ENCODE peak calls at places on chromosomes 7 and 10, in seven cellular contexts. D is choroid plexus epithelial cell, X is SW480, L is brain microvascular endothelial cell, N is SK-N-DZ, Y is B cell, R is NCI-H2171 treated with DMSO at 0.1 percent for 48 hours. H is an unnamed sample.

GRCh38 chr7:148962823-148963582 is 65.3 kb downstream of the PDIA4 start:
- DNase-seq in X (peak), D (peak), L (peak), R (peak), Y (peak), N (peak), H (no peak)

GRCh38 chr7:113128028-113128427 is 9.7 kb upstream of the SMIM30 start:
- DNase-seq in Y (no peak), R (no peak), N (no peak), D (no peak), L (no peak), X (no peak), H (no peak)

GRCh38 chr10:13973742-13974141 is 357.0 kb downstream of the FRMD4A start:
- DNase-seq in L (peak), R (no peak), N (no peak), X (no peak), D (no peak), Y (no peak), H (no peak)

GRCh38 chr7:150830957-150831356 is 21.4 kb upstream of the AOC1 start:
- DNase-seq in R (no peak), L (no peak), D (no peak), N (no peak), X (peak), Y (no peak), H (no peak)

GRCh38 chr7:48518092-48518491 is 346.8 kb downstream of the ABCA13 start:
- DNase-seq in N (no peak), L (no peak), Y (no peak), X (no peak), D (no peak), R (no peak), H (no peak)

GRCh38 chr10:113069595-113069994 is 119.5 kb downstream of the TCF7L2 start:
- DNase-seq in N (no peak), X (no peak), Y (no peak), L (peak), R (no peak), D (peak), H (no peak)

GRCh38 chr7:23418046-23418445 is 52.2 kb downstream of the IGF2BP3 start:
- DNase-seq in X (no peak), L (no peak), R (no peak), N (no peak), Y (no peak), D (peak), H (peak)

GRCh38 chr10:115093776-115094361 is 704 bp downstream of the ATRNL1 start:
- DNase-seq in D (peak), L (no peak), Y (peak), X (peak), R (no peak), N (no peak), H (no peak)

GRCh38 chr10:28125701-28126100 is 126.8 kb upstream of the ODAD2 start:
- DNase-seq in R (no peak), Y (no peak), N (no peak), X (no peak), L (peak), D (peak), H (peak)

GRCh38 chr10:89241491-89242339 is 9.9 kb downstream of the LIPA start:
- DNase-seq in L (no peak), N (no peak), X (no peak), R (no peak), D (peak), Y (no peak), H (no peak)

GRCh38 chr10:86164216-86164774 is 202.3 kb downstream of the GRID1 start:
- DNase-seq in L (no peak), X (no peak), Y (no peak), R (no peak), N (no peak), D (no peak), H (no peak)

GRCh38 chr10:6769704-6770417 is 189.8 kb upstream of the PRKCQ start:
- DNase-seq in X (no peak), L (no peak), N (no peak), R (no peak), Y (no peak), D (no peak), H (no peak)

GRCh38 chr10:33228426-33228825 is 106.0 kb downstream of the NRP1 start:
- DNase-seq in L (no peak), X (no peak), R (no peak), N (no peak), Y (no peak), D (no peak), H (no peak)

GRCh38 chr10:73886085-73886529 is 11.8 kb upstream of the CAMK2G start:
- DNase-seq in D (peak), R (peak), Y (peak), L (peak), X (peak), N (peak), H (no peak)

GRCh38 chr7:141674201-141674671 is 27.7 kb downstream of the DENND11 start:
- DNase-seq in L (peak), Y (no peak), X (peak), N (no peak), D (peak), R (no peak), H (no peak)

GRCh38 chr10:31395695-31396094 is 76.7 kb downstream of the ZEB1 start:
- DNase-seq in N (no peak), L (no peak), X (no peak), D (no peak), Y (no peak), R (no peak), H (no peak)

GRCh38 chr10:86711957-86712708 is 43.8 kb downstream of the LDB3 start:
- DNase-seq in D (peak), Y (peak), R (peak), X (peak), L (no peak), N (peak), H (no peak)

GRCh38 chr10:13668126-13668525 is 81.4 kb downstream of the PRPF18 start:
- DNase-seq in N (no peak), X (no peak), Y (no peak), D (no peak), L (no peak), R (no peak), H (no peak)

GRCh38 chr10:23037561-23037960 is 57.8 kb upstream of the MSRB2 start:
- DNase-seq in N (no peak), X (no peak), R (no peak), D (no peak), Y (no peak), L (no peak), H (no peak)

GRCh38 chr7:27010068-27010467 is 85.7 kb downstream of the HOXA1 start:
- DNase-seq in L (no peak), D (no peak), N (no peak), X (no peak), R (no peak), Y (no peak), H (no peak)

GRCh38 chr7:35727571-35727970 is 32.6 kb upstream of the HERPUD2 start:
- DNase-seq in N (peak), X (no peak), L (peak), D (peak), R (no peak), Y (no peak), H (no peak)

GRCh38 chr7:36048141-36048901 is 104.7 kb upstream of the EEPD1 start:
- DNase-seq in Y (no peak), L (peak), N (no peak), X (no peak), D (peak), R (peak), H (peak)

GRCh38 chr7:131057524-131058065 is 270.1 kb upstream of the MKLN1 start:
- DNase-seq in D (peak), Y (no peak), R (no peak), X (no peak), N (no peak), L (no peak), H (no peak)

GRCh38 chr10:132700168-132701098 is 85.5 kb downstream of the NKX6-2 start:
- DNase-seq in R (no peak), Y (no peak), X (no peak), L (peak), D (peak), N (peak), H (peak)

GRCh38 chr10:23370106-23370505 is 25.5 kb upstream of the C10orf67 start:
- DNase-seq in R (no peak), X (no peak), Y (no peak), L (no peak), N (no peak), D (peak), H (no peak)

GRCh38 chr10:126227762-126228134 is 160.5 kb downstream of the ADAM12 start:
- DNase-seq in D (peak), Y (no peak), R (no peak), L (peak), X (no peak), N (no peak), H (peak)

GRCh38 chr10:125086716-125087115 is 73.6 kb downstream of the CTBP2 start:
- DNase-seq in R (no peak), D (no peak), N (no peak), L (no peak), Y (no peak), X (no peak), H (no peak)

H was measured in GM04504.